ENCODE peak calls at places on chromosomes 2 and 18, in six cellular contexts. E is kidney, I is heart right ventricle, U is left ventricle myocardium inferior, H is fibroblast of lung, Y is coronary artery. R is an unnamed sample.

GRCh38 chr2:98458667-98459380 is 14.2 kb downstream of the INPP4A start:
- DNase-seq in U (no peak), H (no peak), I (no peak), Y (no peak), E (no peak), R (no peak)

GRCh38 chr18:74806700-74807416 is 209.2 kb downstream of the ZNF407 start:
- DNase-seq in I (no peak), E (no peak), U (no peak), H (peak; percentile 93), Y (no peak), R (peak; percentile 59)

GRCh38 chr2:11562011-11562410 is 28.2 kb downstream of the GREB1 start:
- DNase-seq in E (peak; percentile 6), Y (no peak), U (no peak), I (no peak), H (peak; percentile 1), R (no peak)

GRCh38 chr2:172102858-172103359 is at the start of gene DLX2:
- DNase-seq in E (peak; percentile 90), H (peak; percentile 75), I (peak; percentile 63), Y (no peak), U (peak; percentile 73), R (peak; percentile 89)

GRCh38 chr18:985301-985700 is 80.6 kb downstream of the ADCYAP1 start:
- DNase-seq in E (no peak), H (no peak), U (peak; percentile 15), I (peak; percentile 37), Y (no peak), R (no peak)

GRCh38 chr2:59073257-59073656 is 832.1 kb upstream of the FANCL start:
- DNase-seq in Y (no peak), E (no peak), H (no peak), U (no peak), I (no peak), R (no peak)

GRCh38 chr2:168684921-168685618 is 117.4 kb upstream of the NOSTRIN start:
- DNase-seq in E (no peak), H (no peak), Y (no peak), I (no peak), U (no peak), R (no peak)

GRCh38 chr2:176781570-176782217 is 430.9 kb upstream of the HNRNPA3 start:
- DNase-seq in I (no peak), Y (no peak), H (no peak), U (no peak), E (no peak), R (no peak)

GRCh38 chr2:182625814-182626213 is 90.2 kb upstream of the DNAJC10 start:
- DNase-seq in H (no peak), U (no peak), I (no peak), E (no peak), Y (no peak), R (no peak)

GRCh38 chr2:149573760-149574159 is 13.8 kb downstream of the MMADHC start:
- DNase-seq in E (no peak), Y (no peak), H (no peak), I (no peak), U (no peak), R (no peak)

GRCh38 chr2:168096158-168096557 is 151.2 kb downstream of the STK39 start:
- DNase-seq in H (no peak), Y (no peak), I (no peak), E (no peak), U (no peak), R (no peak)

GRCh38 chr2:129396980-129397599 is 582.4 kb upstream of the RAB6C start:
- DNase-seq in H (peak; percentile 5), I (peak; percentile 16), Y (no peak), U (no peak), E (no peak), R (no peak)

GRCh38 chr2:178514664-178515063 is 34.4 kb downstream of the PLEKHA3 start:
- DNase-seq in U (no peak), H (peak; percentile 85), Y (no peak), I (no peak), E (no peak), R (no peak)

GRCh38 chr2:108634591-108635160 is 84.6 kb upstream of the RANBP2 start:
- DNase-seq in U (no peak), I (no peak), Y (no peak), E (no peak), H (no peak), R (no peak)

GRCh38 chr2:121613152-121613551 is 36.1 kb downstream of the CLASP1 start:
- DNase-seq in U (no peak), H (no peak), E (no peak), Y (no peak), I (no peak), R (no peak)

GRCh38 chr2:121608967-121609366 is 40.3 kb downstream of the CLASP1 start:
- DNase-seq in H (no peak), U (no peak), Y (no peak), E (no peak), I (no peak), R (no peak)

GRCh38 chr2:121611730-121612705 is 37.2 kb downstream of the CLASP1 start:
- DNase-seq in Y (no peak), I (no peak), U (no peak), E (no peak), H (no peak), R (no peak)

GRCh38 chr2:121617042-121617599 is 32.1 kb downstream of the CLASP1 start:
- DNase-seq in U (no peak), E (no peak), H (peak; percentile 16), Y (no peak), I (no peak), R (peak; percentile 30)

DNA sequence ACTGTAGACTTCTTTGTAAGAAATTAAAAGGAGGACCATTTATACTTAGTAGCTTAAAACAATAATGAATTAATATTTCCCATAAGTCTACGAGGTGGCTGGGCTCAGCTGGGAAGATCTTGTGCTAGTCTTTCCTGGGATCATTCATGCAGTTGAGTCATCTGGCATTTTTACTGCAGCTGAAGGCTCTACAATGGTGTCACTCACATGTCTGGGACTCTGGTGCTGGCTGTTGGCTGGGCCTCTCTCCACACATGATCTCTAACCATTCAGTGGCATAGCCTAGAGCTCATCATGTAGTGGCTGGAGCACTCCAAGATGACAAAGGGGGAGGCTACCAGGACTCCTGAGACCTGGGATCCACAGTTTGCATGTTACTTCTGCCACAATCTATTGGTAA is 35.5 kb downstream of the CLASP1 start:
- DNase-seq in H (no peak), I (no peak), Y (no peak), E (no peak), U (no peak), R (no peak)
- H3K4me3 ChIP-seq in H (no peak overlapping the region), I (no peak overlapping the region), Y (no peak overlapping the region), E (no peak overlapping the region), U (no peak overlapping the region), R (no peak overlapping the region)

DNA sequence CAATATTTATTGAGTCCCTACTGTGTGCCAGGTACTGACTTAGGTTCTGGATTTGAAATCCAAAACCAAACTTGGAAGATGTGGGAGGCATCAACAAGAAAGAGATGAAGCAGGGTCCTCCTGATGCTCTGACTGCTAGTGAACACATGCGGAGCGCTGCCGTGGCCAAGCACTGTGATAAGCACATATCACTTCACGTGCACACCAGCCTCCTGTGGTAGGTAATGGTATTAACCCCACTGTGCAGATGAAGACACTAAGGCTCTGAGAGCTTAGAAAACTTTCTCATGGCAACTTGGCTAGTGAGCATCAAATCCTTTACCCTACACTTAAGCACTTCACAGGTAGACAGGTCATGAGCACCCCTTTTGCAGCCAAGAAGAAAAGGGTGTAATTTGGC is 216.1 kb downstream of the HAUS1 start:
- DNase-seq in Y (no peak), H (no peak), E (no peak), U (no peak), I (no peak), R (no peak)
- TF ChIP-seq CTCF in Y (no peak), H (no peak), E (no peak), U (no peak), I (no peak), R (no peak)

GRCh38 chr2:239626971-239627598 is 226.3 kb upstream of the HDAC4 start:
- DNase-seq in I (no peak), E (no peak), Y (no peak), U (no peak), H (peak; percentile 25), R (no peak)

GRCh38 chr2:239625913-239626734 is 225.3 kb upstream of the HDAC4 start:
- DNase-seq in H (no peak), Y (no peak), E (no peak), I (no peak), U (no peak), R (no peak)

GRCh38 chr2:239629936-239630617 is 229.3 kb upstream of the HDAC4 start:
- DNase-seq in U (no peak), Y (no peak), E (no peak), I (no peak), H (peak; percentile 27), R (no peak)

GRCh38 chr2:239634769-239635168 is 233.9 kb upstream of the HDAC4 start:
- DNase-seq in E (no peak), Y (no peak), U (no peak), I (no peak), H (no peak), R (no peak)

GRCh38 chr2:239630618-239631286 is 229.9 kb upstream of the HDAC4 start:
- DNase-seq in I (no peak), E (no peak), Y (no peak), U (no peak), H (peak; percentile 82), R (no peak)
- H3K4me3 ChIP-seq in I (no peak overlapping the region), E (no peak overlapping the region), Y (no peak overlapping the region), U (no peak overlapping the region), H (no peak overlapping the region), R (no peak overlapping the region)

DNA sequence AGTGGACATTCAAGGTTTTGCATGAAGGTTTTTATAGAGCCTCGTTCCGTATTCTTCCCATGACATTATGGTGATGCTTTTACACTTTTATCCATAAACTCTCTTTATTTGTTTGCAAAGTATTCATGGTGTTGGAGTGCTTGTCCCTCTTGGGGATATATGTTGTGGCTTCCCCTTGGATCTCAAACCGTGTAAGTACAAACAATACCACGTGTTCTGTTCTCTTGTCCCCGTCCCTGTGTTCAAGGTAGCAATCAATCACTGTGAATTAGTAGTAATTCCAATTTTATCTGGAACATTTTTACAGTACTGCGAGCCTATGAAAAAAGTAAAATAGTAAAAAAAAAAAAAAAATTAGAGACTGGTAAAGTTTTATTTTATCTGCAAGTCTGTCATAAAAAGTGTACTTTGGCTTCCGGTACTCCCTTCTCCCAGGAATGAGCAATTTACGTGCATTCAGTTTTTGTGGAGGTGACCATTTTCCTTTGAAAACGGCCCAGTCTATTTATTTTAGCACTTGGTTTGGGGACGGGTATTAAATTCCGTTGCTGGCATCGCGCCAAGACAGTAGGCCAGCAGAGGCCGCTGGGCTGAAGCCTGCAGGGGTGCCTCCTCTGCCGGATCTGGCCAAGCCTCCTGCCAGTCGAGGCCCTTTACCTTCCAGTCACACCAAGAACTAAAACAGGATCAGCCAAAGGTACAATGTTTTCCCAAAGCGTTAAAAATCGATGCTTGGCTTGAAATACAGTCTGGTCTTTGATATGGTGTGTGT is 175.7 kb downstream of the SOCS6 start:
- DNase-seq in I (peak; percentile 65), E (peak; percentile 86), H (peak; percentile 72), U (peak; percentile 72), Y (peak; percentile 76), R (peak; percentile 8)
- TF ChIP-seq CTCF in I (peak; percentile 32), E (peak; percentile 20), H (peak; percentile 15), U (peak; percentile 48), Y (no peak), R (no peak)

R was measured in GM06990.